ENCODE peak calls at places on chromosomes 13 and 19, in six cellular contexts. One of them, this sample, is unnamed.

GRCh38 chr13:27043013-27043412 is 128.6 kb downstream of the USP12 start:
- DNase-seq in WTC11: no peak
- DNase-seq in suprapubic skin: no peak
- DNase-seq in CD8-positive, alpha-beta T cell: no peak
- DNase-seq in RWPE1: peak; percentile 82
- DNase-seq in cardiac muscle cell: no peak
- DNase-seq in this sample: no peak

GRCh38 chr13:112931028-112931934 is 37.7 kb upstream of the MCF2L start:
- DNase-seq in cardiac muscle cell: peak; percentile 58
- DNase-seq in WTC11: peak; percentile 50
- DNase-seq in CD8-positive, alpha-beta T cell: no peak
- DNase-seq in RWPE1: peak; percentile 47
- DNase-seq in suprapubic skin: no peak
- DNase-seq in this sample: no peak

GRCh38 chr19:21482863-21483276 is 22.5 kb upstream of the ZNF429 start:
- DNase-seq in cardiac muscle cell: peak; percentile 55
- DNase-seq in suprapubic skin: no peak
- DNase-seq in CD8-positive, alpha-beta T cell: peak; percentile 38
- DNase-seq in RWPE1: no peak
- DNase-seq in WTC11: peak; percentile 72
- DNase-seq in this sample: peak; percentile 41

GRCh38 chr13:28423010-28423409 is 71.9 kb downstream of the FLT1 start:
- DNase-seq in suprapubic skin: no peak
- DNase-seq in RWPE1: no peak
- DNase-seq in CD8-positive, alpha-beta T cell: peak; percentile 16
- DNase-seq in cardiac muscle cell: no peak
- DNase-seq in WTC11: no peak
- DNase-seq in this sample: peak; percentile 48

GRCh38 chr13:97275265-97275664 is 53.1 kb downstream of the MBNL2 start:
- DNase-seq in suprapubic skin: no peak
- DNase-seq in WTC11: no peak
- DNase-seq in CD8-positive, alpha-beta T cell: no peak
- DNase-seq in cardiac muscle cell: no peak
- DNase-seq in RWPE1: peak; percentile 61
- DNase-seq in this sample: no peak

GRCh38 chr19:44723952-44724319 is 24.6 kb upstream of the BCL3 start:
- DNase-seq in suprapubic skin: peak; percentile 91
- DNase-seq in WTC11: peak; percentile 89
- DNase-seq in CD8-positive, alpha-beta T cell: peak; percentile 68
- DNase-seq in RWPE1: peak; percentile 76
- DNase-seq in cardiac muscle cell: peak; percentile 83
- DNase-seq in this sample: peak; percentile 76

GRCh38 chr19:19386373-19386869 is 19.1 kb upstream of the GATAD2A start:
- DNase-seq in suprapubic skin: no peak
- DNase-seq in RWPE1: no peak
- DNase-seq in cardiac muscle cell: no peak
- DNase-seq in CD8-positive, alpha-beta T cell: no peak
- DNase-seq in WTC11: no peak
- DNase-seq in this sample: peak; percentile 37

GRCh38 chr19:1102407-1103106 is 1.2 kb upstream of the GPX4 start:
- DNase-seq in CD8-positive, alpha-beta T cell: no peak
- DNase-seq in RWPE1: peak; percentile 85
- DNase-seq in WTC11: no peak
- DNase-seq in suprapubic skin: no peak
- DNase-seq in cardiac muscle cell: no peak
- DNase-seq in this sample: no peak

GRCh38 chr13:101393140-101393539 is 23.2 kb downstream of the NALCN start:
- DNase-seq in CD8-positive, alpha-beta T cell: no peak
- DNase-seq in WTC11: no peak
- DNase-seq in cardiac muscle cell: no peak
- DNase-seq in suprapubic skin: no peak
- DNase-seq in RWPE1: no peak
- DNase-seq in this sample: no peak

GRCh38 chr13:52004508-52005183 is 6.6 kb downstream of the ATP7B start:
- DNase-seq in RWPE1: no peak
- DNase-seq in suprapubic skin: no peak
- DNase-seq in cardiac muscle cell: no peak
- DNase-seq in CD8-positive, alpha-beta T cell: no peak
- DNase-seq in WTC11: no peak
- DNase-seq in this sample: no peak
- TF ChIP-seq CTCF in RWPE1: no peak
- TF ChIP-seq CTCF in suprapubic skin: no peak
- TF ChIP-seq CTCF in cardiac muscle cell: no peak
- TF ChIP-seq CTCF in CD8-positive, alpha-beta T cell: no peak
- TF ChIP-seq CTCF in WTC11: no peak
- TF ChIP-seq CTCF in this sample: no peak

GRCh38 chr13:23899555-23899954 is 2.3 kb upstream of the C1QTNF9B start:
- DNase-seq in suprapubic skin: no peak
- DNase-seq in cardiac muscle cell: peak; percentile 40
- DNase-seq in CD8-positive, alpha-beta T cell: no peak
- DNase-seq in RWPE1: peak; percentile 32
- DNase-seq in WTC11: no peak
- DNase-seq in this sample: no peak
- TF ChIP-seq CTCF in suprapubic skin: no peak
- TF ChIP-seq CTCF in cardiac muscle cell: peak; percentile 61
- TF ChIP-seq CTCF in CD8-positive, alpha-beta T cell: peak; percentile 39
- TF ChIP-seq CTCF in RWPE1: peak; percentile 63
- TF ChIP-seq CTCF in WTC11: peak; percentile 34
- TF ChIP-seq CTCF in this sample: no peak

GRCh38 chr19:47514869-47515588 is at the start of gene NAPA:
- DNase-seq in cardiac muscle cell: peak; percentile 100
- DNase-seq in RWPE1: peak; percentile 100
- DNase-seq in WTC11: peak; percentile 100
- DNase-seq in suprapubic skin: peak; percentile 100
- DNase-seq in CD8-positive, alpha-beta T cell: peak; percentile 100
- DNase-seq in this sample: peak; percentile 99
- TF ChIP-seq CTCF in cardiac muscle cell: no peak
- TF ChIP-seq CTCF in RWPE1: no peak
- TF ChIP-seq CTCF in WTC11: peak; percentile 93
- TF ChIP-seq CTCF in suprapubic skin: no peak
- TF ChIP-seq CTCF in CD8-positive, alpha-beta T cell: no peak
- TF ChIP-seq CTCF in this sample: no peak

GRCh38 chr13:85261757-85262346 is 537.4 kb downstream of the SLITRK6 start:
- DNase-seq in RWPE1: peak; percentile 22
- DNase-seq in cardiac muscle cell: peak; percentile 28
- DNase-seq in CD8-positive, alpha-beta T cell: no peak
- DNase-seq in suprapubic skin: no peak
- DNase-seq in WTC11: no peak
- DNase-seq in this sample: no peak
- TF ChIP-seq CTCF in RWPE1: peak; percentile 57
- TF ChIP-seq CTCF in cardiac muscle cell: peak; percentile 65
- TF ChIP-seq CTCF in CD8-positive, alpha-beta T cell: peak; percentile 17
- TF ChIP-seq CTCF in suprapubic skin: no peak
- TF ChIP-seq CTCF in WTC11: peak; percentile 30
- TF ChIP-seq CTCF in this sample: no peak

GRCh38 chr19:50362656-50363424 is 2.6 kb downstream of the NAPSA start:
- DNase-seq in cardiac muscle cell: peak; percentile 63
- DNase-seq in WTC11: no peak
- DNase-seq in RWPE1: no peak
- DNase-seq in CD8-positive, alpha-beta T cell: no peak
- DNase-seq in suprapubic skin: no peak
- DNase-seq in this sample: no peak
- TF ChIP-seq CTCF in cardiac muscle cell: no peak
- TF ChIP-seq CTCF in WTC11: no peak
- TF ChIP-seq CTCF in RWPE1: no peak
- TF ChIP-seq CTCF in CD8-positive, alpha-beta T cell: no peak
- TF ChIP-seq CTCF in suprapubic skin: no peak
- TF ChIP-seq CTCF in this sample: no peak

DNA sequence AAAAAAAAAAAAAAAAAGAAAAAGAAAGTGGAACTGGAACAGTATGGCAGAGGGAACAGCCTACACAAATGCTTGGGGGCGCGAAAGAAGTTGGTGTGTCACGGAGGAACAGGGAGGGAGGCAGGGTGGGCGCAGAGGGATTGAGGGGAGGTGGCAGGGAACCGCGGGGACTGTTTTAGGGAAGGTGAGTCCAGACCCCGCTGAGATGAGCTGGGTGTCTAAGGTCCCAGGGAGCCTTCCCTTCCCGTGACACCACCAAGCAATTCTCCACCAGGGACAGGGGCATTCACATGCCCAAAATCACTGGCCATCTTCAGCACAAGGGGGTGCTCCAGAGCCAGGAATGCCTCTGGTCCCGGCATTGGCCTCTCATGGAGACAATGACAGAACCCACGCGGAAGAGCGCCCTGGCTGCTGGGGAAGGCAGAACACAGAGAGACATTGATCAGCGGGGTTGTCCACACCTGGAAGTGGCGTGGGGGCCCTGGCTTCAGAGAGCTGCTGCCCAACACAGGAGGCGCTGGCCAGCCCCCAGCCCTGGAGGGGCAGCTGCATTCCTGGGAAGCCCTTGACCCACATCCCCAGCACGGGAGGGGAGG is 6.9 kb downstream of the PEAK3 start:
- DNase-seq in CD8-positive, alpha-beta T cell: peak; percentile 44
- DNase-seq in suprapubic skin: no peak
- DNase-seq in RWPE1: peak; percentile 48
- DNase-seq in WTC11: peak; percentile 84
- DNase-seq in cardiac muscle cell: peak; percentile 77
- DNase-seq in this sample: no peak
- TF ChIP-seq CTCF in CD8-positive, alpha-beta T cell: no peak
- TF ChIP-seq CTCF in suprapubic skin: peak; percentile 45
- TF ChIP-seq CTCF in RWPE1: peak; percentile 32
- TF ChIP-seq CTCF in WTC11: peak; percentile 60
- TF ChIP-seq CTCF in cardiac muscle cell: peak; percentile 60
- TF ChIP-seq CTCF in this sample: no peak

DNA sequence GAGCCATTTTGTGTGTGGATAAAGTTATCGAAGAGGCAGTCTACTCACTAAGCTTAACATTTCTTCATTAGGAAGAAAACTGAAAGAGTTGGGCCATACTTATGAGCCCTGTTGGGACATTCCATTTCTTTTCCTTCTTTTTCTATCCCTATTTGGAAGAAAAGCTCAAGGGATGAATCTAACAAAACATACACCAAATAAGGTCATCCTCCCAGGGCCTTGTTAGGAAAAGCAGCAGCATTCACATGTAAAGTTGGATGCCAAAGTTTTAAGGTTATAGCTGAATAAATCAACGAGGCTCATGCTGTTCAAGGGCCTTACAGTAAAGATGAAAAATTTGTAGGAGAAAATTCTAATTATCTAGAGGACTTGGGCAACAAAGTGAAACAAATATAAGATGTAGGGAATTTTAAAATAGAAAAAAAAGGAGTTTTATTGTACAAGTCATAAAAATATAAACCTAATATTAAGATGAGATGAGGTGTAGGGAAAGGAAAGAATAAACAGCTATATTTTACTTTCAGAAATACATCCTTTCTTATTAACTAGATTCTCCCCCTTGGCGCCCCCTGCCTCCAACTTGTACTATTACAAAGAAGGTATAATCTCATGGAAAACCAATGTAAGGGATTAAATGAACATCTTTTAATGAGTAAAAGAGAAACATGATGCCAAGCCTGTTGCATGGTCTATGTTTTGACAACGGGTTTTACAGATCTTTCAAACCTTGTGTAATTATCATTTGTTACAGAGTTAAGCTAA is 160.4 kb downstream of the PCDH20 start:
- DNase-seq in RWPE1: no peak
- DNase-seq in CD8-positive, alpha-beta T cell: no peak
- DNase-seq in WTC11: peak; percentile 36
- DNase-seq in cardiac muscle cell: peak; percentile 30
- DNase-seq in suprapubic skin: no peak
- DNase-seq in this sample: no peak
- TF ChIP-seq CTCF in RWPE1: no peak
- TF ChIP-seq CTCF in CD8-positive, alpha-beta T cell: no peak
- TF ChIP-seq CTCF in WTC11: peak; percentile 26
- TF ChIP-seq CTCF in cardiac muscle cell: peak; percentile 32
- TF ChIP-seq CTCF in suprapubic skin: no peak
- TF ChIP-seq CTCF in this sample: no peak

GRCh38 chr19:55053735-55054134 is 9.2 kb downstream of the RDH13 start:
- DNase-seq in CD8-positive, alpha-beta T cell: no peak
- DNase-seq in suprapubic skin: no peak
- DNase-seq in cardiac muscle cell: no peak
- DNase-seq in RWPE1: no peak
- DNase-seq in WTC11: no peak
- DNase-seq in this sample: no peak

GRCh38 chr19:55062735-55063491 is at the start of gene RDH13:
- DNase-seq in cardiac muscle cell: peak; percentile 98
- DNase-seq in CD8-positive, alpha-beta T cell: peak; percentile 96
- DNase-seq in WTC11: peak; percentile 99
- DNase-seq in RWPE1: peak; percentile 97
- DNase-seq in suprapubic skin: peak; percentile 99
- DNase-seq in this sample: peak; percentile 94

GRCh38 chr19:55063492-55063843 is 520 bp upstream of the RDH13 start:
- DNase-seq in RWPE1: no peak
- DNase-seq in WTC11: no peak
- DNase-seq in suprapubic skin: no peak
- DNase-seq in CD8-positive, alpha-beta T cell: no peak
- DNase-seq in cardiac muscle cell: no peak
- DNase-seq in this sample: no peak

GRCh38 chr19:55056827-55057226 is 6.1 kb downstream of the RDH13 start:
- DNase-seq in WTC11: no peak
- DNase-seq in suprapubic skin: no peak
- DNase-seq in cardiac muscle cell: no peak
- DNase-seq in CD8-positive, alpha-beta T cell: no peak
- DNase-seq in RWPE1: no peak
- DNase-seq in this sample: no peak

DNA sequence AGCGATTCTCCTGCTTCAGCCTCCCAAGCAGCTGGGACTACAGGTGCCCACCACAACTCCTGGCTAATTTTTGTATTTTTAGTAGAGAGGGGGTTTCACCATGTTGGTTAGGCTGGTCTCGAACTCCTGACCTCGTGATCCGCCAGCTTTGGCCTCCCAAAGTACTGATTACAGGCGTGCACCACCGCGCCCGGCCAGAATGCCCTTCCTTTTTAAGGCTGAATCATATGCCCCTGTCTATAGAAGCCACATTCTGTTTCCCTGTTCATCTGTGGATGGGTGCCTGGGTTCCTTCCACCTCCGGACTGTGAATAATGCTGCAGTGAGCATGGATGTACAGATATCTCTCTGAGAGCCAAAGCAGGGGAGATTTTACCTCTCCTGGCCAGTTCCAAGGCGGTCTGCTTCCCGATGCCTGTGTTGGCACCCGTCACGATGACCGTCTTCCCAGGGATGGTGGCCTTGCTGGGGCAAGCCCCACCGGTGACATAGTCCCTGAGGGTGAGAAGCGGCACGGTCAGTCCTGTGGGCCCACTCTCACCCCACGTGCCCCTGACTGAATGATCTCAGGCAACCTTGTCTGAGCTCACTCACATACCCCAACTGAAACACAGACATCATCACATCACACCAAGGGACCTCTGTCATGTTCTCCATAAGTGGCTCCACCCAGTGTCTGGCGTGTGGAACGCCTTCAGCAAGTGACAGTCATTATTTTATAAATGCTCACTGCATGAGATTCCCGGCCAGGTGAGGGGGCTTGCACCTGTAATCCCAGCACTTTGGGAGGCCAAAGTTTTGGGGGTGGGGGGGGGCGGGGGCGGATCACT is 4.0 kb downstream of the RDH13 start:
- DNase-seq in CD8-positive, alpha-beta T cell: no peak
- DNase-seq in cardiac muscle cell: no peak
- DNase-seq in suprapubic skin: no peak
- DNase-seq in WTC11: no peak
- DNase-seq in RWPE1: no peak
- DNase-seq in this sample: no peak
- TF ChIP-seq CTCF in CD8-positive, alpha-beta T cell: no peak
- TF ChIP-seq CTCF in cardiac muscle cell: no peak
- TF ChIP-seq CTCF in suprapubic skin: no peak
- TF ChIP-seq CTCF in WTC11: no peak
- TF ChIP-seq CTCF in RWPE1: no peak
- TF ChIP-seq CTCF in this sample: no peak